ENCODE peak calls at places on chromosomes 12 and 14, in four cellular contexts. One of them, this sample, is unnamed.

GRCh38 chr12:57272337-57273151 is 21.6 kb upstream of the STAC3 start:
- DNase-seq in foreskin fibroblast: peak
- DNase-seq in stimulated activated CD4-positive, alpha-beta T cell treated with anti-CD3 and anti-CD28 coated beads, Interleukin-4, amount 100 ng/mL, for 24 hours: no peak
- DNase-seq in left kidney: no peak
- DNase-seq in this sample: no peak

GRCh38 chr14:33914676-33915516 is 36.0 kb downstream of the EGLN3 start:
- DNase-seq in stimulated activated CD4-positive, alpha-beta T cell treated with anti-CD3 and anti-CD28 coated beads, Interleukin-4, amount 100 ng/mL, for 24 hours: no peak
- DNase-seq in left kidney: no peak
- DNase-seq in foreskin fibroblast: peak
- DNase-seq in this sample: no peak

GRCh38 chr12:104482113-104482512 is 25.4 kb downstream of the CHST11 start:
- DNase-seq in foreskin fibroblast: no peak
- DNase-seq in left kidney: no peak
- DNase-seq in stimulated activated CD4-positive, alpha-beta T cell treated with anti-CD3 and anti-CD28 coated beads, Interleukin-4, amount 100 ng/mL, for 24 hours: no peak
- DNase-seq in this sample: no peak

GRCh38 chr12:105331805-105332251 is 1.3 kb downstream of the C12orf75 start:
- DNase-seq in left kidney: no peak
- DNase-seq in stimulated activated CD4-positive, alpha-beta T cell treated with anti-CD3 and anti-CD28 coated beads, Interleukin-4, amount 100 ng/mL, for 24 hours: no peak
- DNase-seq in foreskin fibroblast: peak
- DNase-seq in this sample: no peak

GRCh38 chr14:75310295-75311059 is 31.8 kb downstream of the FOS start:
- DNase-seq in foreskin fibroblast: peak
- DNase-seq in left kidney: peak
- DNase-seq in stimulated activated CD4-positive, alpha-beta T cell treated with anti-CD3 and anti-CD28 coated beads, Interleukin-4, amount 100 ng/mL, for 24 hours: no peak
- DNase-seq in this sample: peak

GRCh38 chr14:101109981-101110728 is 206.6 kb upstream of the RTL1 start:
- DNase-seq in foreskin fibroblast: no peak
- DNase-seq in left kidney: peak
- DNase-seq in stimulated activated CD4-positive, alpha-beta T cell treated with anti-CD3 and anti-CD28 coated beads, Interleukin-4, amount 100 ng/mL, for 24 hours: no peak
- DNase-seq in this sample: no peak

GRCh38 chr14:79118291-79118690 is 948.1 kb downstream of the NRXN3 start:
- DNase-seq in foreskin fibroblast: no peak
- DNase-seq in stimulated activated CD4-positive, alpha-beta T cell treated with anti-CD3 and anti-CD28 coated beads, Interleukin-4, amount 100 ng/mL, for 24 hours: no peak
- DNase-seq in left kidney: no peak
- DNase-seq in this sample: no peak

GRCh38 chr12:71092290-71092689 is 65.5 kb downstream of the TSPAN8 start:
- DNase-seq in stimulated activated CD4-positive, alpha-beta T cell treated with anti-CD3 and anti-CD28 coated beads, Interleukin-4, amount 100 ng/mL, for 24 hours: no peak
- DNase-seq in left kidney: no peak
- DNase-seq in foreskin fibroblast: peak
- DNase-seq in this sample: no peak

GRCh38 chr14:56514663-56515371 is 64.8 kb upstream of the TMEM260 start:
- DNase-seq in foreskin fibroblast: peak
- DNase-seq in stimulated activated CD4-positive, alpha-beta T cell treated with anti-CD3 and anti-CD28 coated beads, Interleukin-4, amount 100 ng/mL, for 24 hours: peak
- DNase-seq in left kidney: no peak
- DNase-seq in this sample: no peak

GRCh38 chr12:78316150-78316549 is 485.5 kb downstream of the NAV3 start:
- DNase-seq in stimulated activated CD4-positive, alpha-beta T cell treated with anti-CD3 and anti-CD28 coated beads, Interleukin-4, amount 100 ng/mL, for 24 hours: no peak
- DNase-seq in foreskin fibroblast: no peak
- DNase-seq in left kidney: peak
- DNase-seq in this sample: no peak

GRCh38 chr14:51828017-51828797 is 32.2 kb upstream of the GNG2 start:
- DNase-seq in stimulated activated CD4-positive, alpha-beta T cell treated with anti-CD3 and anti-CD28 coated beads, Interleukin-4, amount 100 ng/mL, for 24 hours: peak
- DNase-seq in foreskin fibroblast: peak
- DNase-seq in left kidney: no peak
- DNase-seq in this sample: peak

GRCh38 chr14:94011795-94012194 is 14.3 kb upstream of the OTUB2 start:
- DNase-seq in stimulated activated CD4-positive, alpha-beta T cell treated with anti-CD3 and anti-CD28 coated beads, Interleukin-4, amount 100 ng/mL, for 24 hours: no peak
- DNase-seq in left kidney: no peak
- DNase-seq in foreskin fibroblast: peak
- DNase-seq in this sample: no peak

GRCh38 chr12:6476496-6476895 is 6.0 kb upstream of the VAMP1 start:
- DNase-seq in foreskin fibroblast: peak
- DNase-seq in left kidney: no peak
- DNase-seq in stimulated activated CD4-positive, alpha-beta T cell treated with anti-CD3 and anti-CD28 coated beads, Interleukin-4, amount 100 ng/mL, for 24 hours: no peak
- DNase-seq in this sample: no peak

GRCh38 chr12:110590059-110590458 is 6.9 kb upstream of the PPTC7 start:
- DNase-seq in foreskin fibroblast: no peak
- DNase-seq in left kidney: no peak
- DNase-seq in stimulated activated CD4-positive, alpha-beta T cell treated with anti-CD3 and anti-CD28 coated beads, Interleukin-4, amount 100 ng/mL, for 24 hours: no peak
- DNase-seq in this sample: no peak

GRCh38 chr12:92769124-92769901 is 66.5 kb downstream of the PLEKHG7 start:
- DNase-seq in stimulated activated CD4-positive, alpha-beta T cell treated with anti-CD3 and anti-CD28 coated beads, Interleukin-4, amount 100 ng/mL, for 24 hours: no peak
- DNase-seq in left kidney: no peak
- DNase-seq in foreskin fibroblast: peak
- DNase-seq in this sample: no peak

GRCh38 chr12:132154341-132154761 is 10.1 kb downstream of the NOC4L start:
- DNase-seq in left kidney: peak
- DNase-seq in stimulated activated CD4-positive, alpha-beta T cell treated with anti-CD3 and anti-CD28 coated beads, Interleukin-4, amount 100 ng/mL, for 24 hours: no peak
- DNase-seq in foreskin fibroblast: no peak
- DNase-seq in this sample: peak

GRCh38 chr12:132147423-132148367 is 3.4 kb downstream of the NOC4L start:
- DNase-seq in left kidney: no peak
- DNase-seq in foreskin fibroblast: no peak
- DNase-seq in stimulated activated CD4-positive, alpha-beta T cell treated with anti-CD3 and anti-CD28 coated beads, Interleukin-4, amount 100 ng/mL, for 24 hours: no peak
- DNase-seq in this sample: no peak

GRCh38 chr12:106119301-106119700 is 19.5 kb downstream of the NUAK1 start:
- DNase-seq in left kidney: no peak
- DNase-seq in stimulated activated CD4-positive, alpha-beta T cell treated with anti-CD3 and anti-CD28 coated beads, Interleukin-4, amount 100 ng/mL, for 24 hours: no peak
- DNase-seq in foreskin fibroblast: no peak
- DNase-seq in this sample: no peak

GRCh38 chr14:60349663-60350365 is 100.8 kb downstream of the PPM1A start:
- DNase-seq in stimulated activated CD4-positive, alpha-beta T cell treated with anti-CD3 and anti-CD28 coated beads, Interleukin-4, amount 100 ng/mL, for 24 hours: peak
- DNase-seq in foreskin fibroblast: peak
- DNase-seq in left kidney: peak
- DNase-seq in this sample: peak

GRCh38 chr14:100558966-100559365 is 28.3 kb downstream of the BEGAIN start:
- DNase-seq in stimulated activated CD4-positive, alpha-beta T cell treated with anti-CD3 and anti-CD28 coated beads, Interleukin-4, amount 100 ng/mL, for 24 hours: no peak
- DNase-seq in left kidney: no peak
- DNase-seq in foreskin fibroblast: no peak
- DNase-seq in this sample: no peak

GRCh38 chr12:124428136-124428791 is 133.4 kb downstream of the RFLNA start:
- DNase-seq in left kidney: peak
- DNase-seq in stimulated activated CD4-positive, alpha-beta T cell treated with anti-CD3 and anti-CD28 coated beads, Interleukin-4, amount 100 ng/mL, for 24 hours: no peak
- DNase-seq in foreskin fibroblast: peak
- DNase-seq in this sample: peak

GRCh38 chr12:42735869-42736361 is 146.4 kb upstream of the PRICKLE1 start:
- DNase-seq in stimulated activated CD4-positive, alpha-beta T cell treated with anti-CD3 and anti-CD28 coated beads, Interleukin-4, amount 100 ng/mL, for 24 hours: no peak
- DNase-seq in left kidney: no peak
- DNase-seq in foreskin fibroblast: peak
- DNase-seq in this sample: no peak

GRCh38 chr12:65278576-65279386 is at the start of gene MSRB3:
- DNase-seq in left kidney: peak
- DNase-seq in stimulated activated CD4-positive, alpha-beta T cell treated with anti-CD3 and anti-CD28 coated beads, Interleukin-4, amount 100 ng/mL, for 24 hours: no peak
- DNase-seq in foreskin fibroblast: peak
- DNase-seq in this sample: peak

GRCh38 chr14:88029500-88029899 is 24.6 kb downstream of the GPR65 start:
- DNase-seq in stimulated activated CD4-positive, alpha-beta T cell treated with anti-CD3 and anti-CD28 coated beads, Interleukin-4, amount 100 ng/mL, for 24 hours: no peak
- DNase-seq in left kidney: no peak
- DNase-seq in foreskin fibroblast: no peak
- DNase-seq in this sample: no peak

GRCh38 chr12:93979189-93979588 is 169.2 kb upstream of the PLXNC1 start:
- DNase-seq in stimulated activated CD4-positive, alpha-beta T cell treated with anti-CD3 and anti-CD28 coated beads, Interleukin-4, amount 100 ng/mL, for 24 hours: peak
- DNase-seq in left kidney: peak
- DNase-seq in foreskin fibroblast: peak
- DNase-seq in this sample: no peak

GRCh38 chr14:56659361-56659760 is 79.8 kb downstream of the TMEM260 start:
- DNase-seq in stimulated activated CD4-positive, alpha-beta T cell treated with anti-CD3 and anti-CD28 coated beads, Interleukin-4, amount 100 ng/mL, for 24 hours: no peak
- DNase-seq in left kidney: no peak
- DNase-seq in foreskin fibroblast: no peak
- DNase-seq in this sample: no peak

GRCh38 chr14:32303865-32304264 is 25.2 kb upstream of the AKAP6 start:
- DNase-seq in left kidney: no peak
- DNase-seq in foreskin fibroblast: no peak
- DNase-seq in stimulated activated CD4-positive, alpha-beta T cell treated with anti-CD3 and anti-CD28 coated beads, Interleukin-4, amount 100 ng/mL, for 24 hours: no peak
- DNase-seq in this sample: no peak

This sample was measured in glutamatergic neuron.